ENCODE peak calls at places on chromosomes 6 and 20, in four cellular contexts. M, H, T and N are unnamed samples.
A peak's percentile ranks its signal among the peaks of the same experiment; 100 is the strongest.

GRCh38 chr6:20417819-20418218 is 16.1 kb downstream of the E2F3 start:
- DNase-seq in H (no peak), T (no peak), M (peak; percentile 31), N (peak; percentile 43)

GRCh38 chr6:31042801-31043200 is 32.5 kb downstream of the MUC22 start:
- DNase-seq in T (peak; percentile 50), M (peak; percentile 60), H (peak; percentile 76), N (peak; percentile 91)

GRCh38 chr6:8436956-8437355 is 1.6 kb upstream of the SLC35B3 start:
- DNase-seq in T (no peak), H (no peak), M (no peak), N (no peak)

GRCh38 chr20:31568773-31569162 is 36.3 kb upstream of the ID1 start:
- DNase-seq in T (no peak), H (no peak), M (peak; percentile 49), N (no peak)

GRCh38 chr6:56692586-56693245 is 50.0 kb upstream of the DST start:
- DNase-seq in M (no peak), T (peak; percentile 78), H (no peak), N (no peak)

GRCh38 chr6:113796040-113796439 is 61.1 kb upstream of the MARCKS start:
- DNase-seq in M (no peak), T (no peak), H (no peak), N (no peak)

GRCh38 chr6:22221211-22221610 is 75.6 kb downstream of the PRL start:
- DNase-seq in H (no peak), M (no peak), T (peak; percentile 26), N (no peak)

GRCh38 chr20:13276945-13277582 is 56.0 kb downstream of the ISM1 start:
- DNase-seq in T (no peak), M (no peak), H (no peak), N (peak; percentile 72)

GRCh38 chr20:32823078-32823477 is 3.3 kb downstream of the MAPRE1 start:
- DNase-seq in H (no peak), T (peak; percentile 82), M (no peak), N (peak; percentile 74)

GRCh38 chr6:29071831-29072723 is 15.0 kb downstream of the OR2B3 start:
- DNase-seq in M (peak; percentile 49), T (no peak), H (peak; percentile 78), N (peak; percentile 82)

GRCh38 chr6:113995632-113996031 is 24.7 kb upstream of the HDAC2 start:
- DNase-seq in M (peak; percentile 44), H (peak; percentile 54), T (peak; percentile 98), N (peak; percentile 95)

GRCh38 chr20:34834459-34834893 is 9.0 kb upstream of the NCOA6 start:
- DNase-seq in T (peak; percentile 45), M (no peak), H (no peak), N (peak; percentile 17)

GRCh38 chr6:43013020-43013842 is 515 bp downstream of the MEA1 start:
- DNase-seq in H (no peak), M (no peak), T (peak; percentile 21), N (peak; percentile 30)

GRCh38 chr6:3347237-3347636 is 88.5 kb downstream of the PSMG4 start:
- DNase-seq in T (no peak), M (no peak), H (no peak), N (peak; percentile 70)

GRCh38 chr20:31663838-31664695 is 26.4 kb downstream of the COX4I2 start:
- DNase-seq in T (no peak), M (no peak), H (no peak), N (peak; percentile 69)

GRCh38 chr6:166253277-166254229 is 54.6 kb downstream of the PRR18 start:
- DNase-seq in M (no peak), T (no peak), H (peak; percentile 46), N (peak; percentile 60)

GRCh38 chr20:20549267-20549612 is 163.2 kb downstream of the RALGAPA2 start:
- DNase-seq in H (no peak), T (no peak), M (no peak), N (no peak)

GRCh38 chr6:112275365-112275764 is 21.0 kb upstream of the LAMA4 start:
- DNase-seq in M (no peak), H (no peak), T (no peak), N (no peak)

GRCh38 chr6:67361264-67361663 is 1273.8 kb upstream of the ADGRB3 start:
- DNase-seq in T (no peak), H (no peak), M (no peak), N (no peak)

GRCh38 chr6:89286516-89286915 is 28.6 kb downstream of the GABRR2 start:
- DNase-seq in M (no peak), T (no peak), H (no peak), N (no peak)

GRCh38 chr6:143986463-143986862 is 21.6 kb downstream of the PLAGL1 start:
- DNase-seq in T (no peak), M (no peak), H (no peak), N (no peak)

GRCh38 chr20:35326021-35326731 is 34.0 kb upstream of the FAM83C start:
- DNase-seq in T (no peak), M (no peak), H (no peak), N (no peak)

GRCh38 chr6:31734703-31735500 is 1.4 kb downstream of the CLIC1 start:
- DNase-seq in T (peak; percentile 59), M (peak; percentile 74), H (peak; percentile 83), N (peak; percentile 96)

DNA sequence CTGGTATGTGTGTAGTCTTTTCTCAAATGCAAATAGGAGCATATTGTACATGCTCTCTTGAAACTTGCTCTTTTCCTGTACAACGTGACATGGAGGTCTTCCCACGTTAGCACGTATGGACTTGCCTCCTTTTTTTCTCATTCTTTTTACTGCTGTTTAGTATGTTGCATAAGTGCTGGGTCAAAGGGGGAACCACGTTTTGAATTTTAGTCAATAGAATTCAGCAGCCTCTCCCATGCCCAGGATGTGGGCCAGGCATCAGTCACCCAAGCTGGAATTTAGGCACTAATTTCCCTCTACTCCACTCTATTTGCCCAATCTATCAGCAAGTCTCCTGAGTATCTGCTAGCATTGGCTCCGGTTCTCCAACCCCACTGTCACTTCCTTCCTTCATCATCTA is 41.5 kb upstream of the RNF24 start:
- DNase-seq in H (no peak), M (no peak), T (no peak), N (no peak)
- H3K18ac ChIP-seq in H (no peak overlapping the region), M (no peak overlapping the region), T (no peak overlapping the region), N (no peak overlapping the region)

GRCh38 chr20:61572789-61573188 is 320.7 kb downstream of the CDH4 start:
- DNase-seq in H (no peak), M (no peak), T (no peak), N (no peak)

GRCh38 chr20:61569836-61570235 is 317.8 kb downstream of the CDH4 start:
- DNase-seq in H (no peak), M (no peak), T (no peak), N (no peak)

GRCh38 chr20:61572312-61572711 is 320.3 kb downstream of the CDH4 start:
- DNase-seq in T (no peak), M (no peak), H (no peak), N (no peak)

GRCh38 chr20:61570796-61571195 is 318.7 kb downstream of the CDH4 start:
- DNase-seq in M (no peak), H (no peak), T (no peak), N (no peak)

GRCh38 chr20:61571221-61571620 is 319.2 kb downstream of the CDH4 start:
- DNase-seq in H (no peak), M (no peak), T (no peak), N (no peak)
- H2BK120ac ChIP-seq in H (no peak overlapping the region), M (no peak overlapping the region), T (no peak overlapping the region), N (no peak overlapping the region)

DNA sequence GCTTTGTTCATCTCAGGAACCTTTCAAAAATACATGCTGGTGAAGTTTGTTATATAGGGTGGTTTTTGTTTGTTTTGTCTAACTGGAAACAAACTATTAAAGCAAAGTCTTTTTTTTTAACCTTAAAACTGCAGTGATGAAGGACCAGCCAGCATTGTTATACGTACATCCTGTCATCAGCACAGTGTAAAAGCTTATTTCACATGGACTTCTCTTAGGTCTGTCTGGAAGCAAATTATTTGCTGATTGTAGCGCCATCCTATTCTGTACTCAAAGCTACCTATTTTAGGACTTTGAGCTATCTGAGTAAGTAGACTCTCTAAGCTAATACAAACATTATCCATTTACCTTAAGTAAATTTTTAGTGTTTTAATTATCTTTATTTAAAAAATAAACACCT is 61.7 kb downstream of the SNX9 start:
- DNase-seq in T (no peak), M (no peak), H (no peak), N (no peak)
- H3K56ac ChIP-seq in T (no peak overlapping the region), M (no peak overlapping the region), H (no peak overlapping the region), N (no peak overlapping the region)

DNA sequence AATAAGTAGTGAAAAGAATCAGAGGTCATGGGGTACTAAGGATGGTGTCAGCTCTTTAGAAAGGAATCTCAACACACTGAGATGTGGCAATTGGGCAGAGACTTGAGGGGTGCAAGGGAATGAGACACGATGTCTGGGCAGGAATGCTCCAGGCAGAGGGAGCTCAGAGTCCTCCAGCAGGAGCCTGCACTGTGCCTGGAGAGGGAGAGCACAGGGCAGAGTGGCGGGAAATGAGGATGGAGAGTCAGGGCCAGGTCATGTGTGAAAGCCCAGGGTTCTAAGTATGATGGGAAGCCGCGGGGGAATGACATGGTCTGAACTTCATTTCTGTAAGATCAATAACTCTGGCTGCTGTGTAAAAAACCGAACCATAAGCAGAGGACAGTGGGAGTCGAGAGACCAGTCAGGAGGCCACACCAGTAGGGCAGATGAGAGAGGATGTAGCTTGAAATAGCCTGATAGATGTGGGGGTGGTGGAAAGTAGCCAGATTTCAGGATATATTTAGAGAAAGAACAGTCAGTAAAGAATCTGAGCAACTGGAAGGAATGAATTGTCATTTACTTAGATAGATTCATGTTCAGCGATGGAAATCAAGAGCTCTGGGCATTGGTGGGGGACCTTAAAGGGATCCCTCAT is 133.4 kb upstream of the DTNBP1 start:
- DNase-seq in T (no peak), M (no peak), H (no peak), N (no peak)
- H3K18ac ChIP-seq in T (no peak overlapping the region), M (no peak overlapping the region), H (no peak overlapping the region), N (no peak overlapping the region)

GRCh38 chr6:540490-540889 is 116.4 kb downstream of the HUS1B start:
- DNase-seq in M (no peak), T (no peak), H (no peak), N (no peak)
- H2BK120ac ChIP-seq in M (no peak overlapping the region), T (no peak overlapping the region), H (no peak overlapping the region), N (no peak overlapping the region)